ENCODE peak calls at places on chromosomes 11 and 22, in eight cellular contexts. G is IMR-90, L is transverse colon, K is ovary, U is gastrocnemius medialis, H is breast epithelium, X is body of pancreas, D is Peyer's patch. N is an unnamed sample.

GRCh38 chr22:38799265-38800002 is 5.5 kb upstream of the DNAL4 start:
- DNase-seq in X (no peak), U (no peak), L (no peak), H (no peak), G (peak; percentile 37), K (no peak), D (no peak), N (no peak)

GRCh38 chr11:2792376-2793250 is 92.8 kb upstream of the KCNQ1OT1 start:
- DNase-seq in U (peak; percentile 8), D (no peak), L (peak; percentile 7), K (peak; percentile 31), H (peak; percentile 47), X (peak; percentile 9), G (no peak), N (peak; percentile 7)

GRCh38 chr22:35064664-35065063 is 1.3 kb upstream of the ISX start:
- DNase-seq in D (no peak), K (no peak), H (no peak), X (no peak), L (peak; percentile 22), G (no peak), U (no peak), N (no peak)

GRCh38 chr11:73866586-73866996 is 10.1 kb downstream of the COA4 start:
- DNase-seq in D (no peak), L (peak; percentile 21), G (peak; percentile 93), U (peak; percentile 37), X (no peak), H (no peak), K (no peak), N (peak; percentile 79)

GRCh38 chr11:77253690-77254089 is 47.8 kb downstream of the GDPD4 start:
- DNase-seq in U (no peak), H (no peak), K (no peak), X (no peak), L (no peak), D (no peak), G (no peak), N (no peak)

GRCh38 chr11:10807629-10808552 is 835 bp downstream of the EIF4G2 start:
- DNase-seq in G (peak; percentile 37), L (peak; percentile 61), D (peak; percentile 51), K (peak; percentile 72), U (peak; percentile 56), H (peak; percentile 69), X (peak; percentile 52), N (peak; percentile 69)

GRCh38 chr11:67118059-67118766 is 850 bp upstream of the KDM2A start:
- DNase-seq in U (peak; percentile 38), K (no peak), X (peak; percentile 44), G (no peak), H (peak; percentile 52), L (peak; percentile 50), D (peak; percentile 45), N (peak; percentile 26)

GRCh38 chr11:2523821-2524391 is 79.1 kb downstream of the KCNQ1 start:
- DNase-seq in G (no peak), L (peak; percentile 3), U (no peak), D (peak; percentile 9), X (peak; percentile 9), K (peak; percentile 4), H (no peak), N (peak; percentile 21)

GRCh38 chr11:113114452-113115027 is 153.3 kb downstream of the NCAM1 start:
- DNase-seq in K (peak; percentile 49), L (peak; percentile 27), G (peak; percentile 8), H (peak; percentile 66), D (no peak), U (peak; percentile 48), X (peak; percentile 32), N (peak; percentile 87)

GRCh38 chr22:27406389-27406861 is 395.1 kb downstream of the MN1 start:
- DNase-seq in L (no peak), K (no peak), G (peak; percentile 22), U (no peak), D (no peak), X (no peak), H (no peak), N (no peak)

GRCh38 chr11:110409174-110409573 is 20.6 kb upstream of the FDX1 start:
- DNase-seq in X (no peak), K (no peak), U (no peak), L (no peak), G (peak; percentile 37), D (no peak), H (no peak), N (peak; percentile 54)

GRCh38 chr11:107848345-107848744 is 10.2 kb downstream of the SLC35F2 start:
- DNase-seq in G (no peak), D (no peak), X (no peak), U (no peak), K (no peak), H (no peak), L (no peak), N (no peak)

GRCh38 chr11:126212089-126212660 is 593 bp downstream of the FAM118B start:
- DNase-seq in G (peak; percentile 24), X (no peak), H (no peak), L (no peak), K (no peak), D (no peak), U (no peak), N (no peak)

GRCh38 chr11:126211236-126212088 is at the start of the genes FAM118B and RPUSD4:
- DNase-seq in X (peak; percentile 99), H (peak; percentile 99), L (peak; percentile 99), K (peak; percentile 99), U (peak; percentile 98), D (peak; percentile 99), G (peak; percentile 96), N (peak; percentile 99)

GRCh38 chr11:126205359-126205758 is 6.1 kb downstream of the RPUSD4 start:
- DNase-seq in H (no peak), X (no peak), U (no peak), D (no peak), G (no peak), L (no peak), K (no peak), N (no peak)

GRCh38 chr11:126214446-126215240 is 3.1 kb downstream of the FAM118B start:
- DNase-seq in K (no peak), H (no peak), X (no peak), U (no peak), L (peak; percentile 59), D (no peak), G (no peak), N (no peak)

DNA sequence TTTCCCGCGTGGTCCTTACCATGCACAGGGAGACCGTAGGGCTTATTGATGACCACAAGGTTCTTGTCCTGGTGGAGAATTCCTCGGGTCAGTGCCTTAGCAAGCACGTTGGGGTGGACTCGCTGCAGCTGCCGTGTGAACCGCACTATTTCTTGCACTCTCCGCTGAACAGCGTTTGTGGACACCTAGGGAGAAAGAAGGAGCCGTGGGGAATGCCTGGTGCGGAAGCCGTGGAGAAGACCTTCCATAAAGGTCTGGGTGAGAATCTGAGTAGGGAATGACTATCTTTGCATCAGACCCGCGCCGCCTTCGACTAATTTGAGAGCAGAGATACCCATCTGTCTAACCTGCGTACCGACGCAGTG is 597 bp downstream of the RPUSD4 start:
- DNase-seq in H (no peak), X (no peak), D (no peak), K (no peak), G (no peak), U (no peak), L (no peak), N (no peak)
- H3K4me1 ChIP-seq in H (no peaks in the 10 kb centered on the region), X (peaks cover 32% of the 10 kb centered on the region), D (peaks cover 9% of the 10 kb centered on the region), K (peaks cover 3% of the 10 kb centered on the region), G (no peaks in the 10 kb centered on the region), U (peaks cover 55% of the 10 kb centered on the region), L (peaks cover 39% of the 10 kb centered on the region), N (peaks cover 4% of the 10 kb centered on the region)

GRCh38 chr22:25382762-25383161 is 163.3 kb downstream of the CRYBB2 start:
- DNase-seq in K (no peak), U (no peak), L (no peak), G (no peak), X (no peak), H (no peak), D (no peak), N (no peak)

GRCh38 chr22:25383278-25383820 is 163.9 kb downstream of the CRYBB2 start:
- DNase-seq in L (no peak), G (no peak), H (no peak), K (no peak), X (no peak), D (no peak), U (no peak), N (no peak)

GRCh38 chr22:25386538-25386884 is 167.1 kb downstream of the CRYBB2 start:
- DNase-seq in U (no peak), L (no peak), G (no peak), H (no peak), K (no peak), X (no peak), D (no peak), N (no peak)

GRCh38 chr22:25380141-25380747 is 160.8 kb downstream of the CRYBB2 start:
- DNase-seq in H (no peak), L (peak; percentile 56), G (no peak), U (no peak), D (no peak), X (no peak), K (no peak), N (no peak)

DNA sequence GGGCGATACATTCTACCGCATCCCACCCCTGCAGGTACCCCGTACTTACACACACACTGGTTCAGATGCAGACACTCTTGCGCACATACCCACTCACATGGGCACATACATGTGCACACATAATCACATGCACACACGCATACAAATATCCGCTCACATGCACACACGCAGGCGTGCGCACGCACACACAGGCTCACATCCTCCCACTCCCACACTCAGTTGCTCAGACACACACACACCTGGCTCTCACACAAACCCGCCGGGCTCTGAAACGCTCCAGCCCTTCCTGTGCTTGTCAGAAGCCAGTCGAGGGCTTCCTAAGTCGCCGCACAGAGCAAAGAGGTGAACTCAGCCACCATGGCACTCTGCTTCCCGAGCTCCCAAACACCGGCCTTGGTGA is 164.5 kb downstream of the CRYBB2 start:
- DNase-seq in K (no peak), X (no peak), L (no peak), G (no peak), D (no peak), U (no peak), H (no peak), N (no peak)
- H3K27ac ChIP-seq in K (no peak overlapping the region), X (no peak overlapping the region), L (no peak overlapping the region), G (no peak overlapping the region), D (no peak overlapping the region), U (no peak overlapping the region), H (no peak overlapping the region), N (no peak overlapping the region)

GRCh38 chr22:24155597-24156145 is 25.6 kb upstream of the SUSD2 start:
- DNase-seq in H (peak; percentile 80), U (peak; percentile 77), X (peak; percentile 74), G (peak; percentile 65), K (peak; percentile 86), D (peak; percentile 76), L (peak; percentile 77), N (peak; percentile 82)
- TF ChIP-seq POLR2A in H (no peak), U (no peak), X (no peak), G (no peak), K (no peak), D (no peak), L (peak; percentile 13), N (no peak)

DNA sequence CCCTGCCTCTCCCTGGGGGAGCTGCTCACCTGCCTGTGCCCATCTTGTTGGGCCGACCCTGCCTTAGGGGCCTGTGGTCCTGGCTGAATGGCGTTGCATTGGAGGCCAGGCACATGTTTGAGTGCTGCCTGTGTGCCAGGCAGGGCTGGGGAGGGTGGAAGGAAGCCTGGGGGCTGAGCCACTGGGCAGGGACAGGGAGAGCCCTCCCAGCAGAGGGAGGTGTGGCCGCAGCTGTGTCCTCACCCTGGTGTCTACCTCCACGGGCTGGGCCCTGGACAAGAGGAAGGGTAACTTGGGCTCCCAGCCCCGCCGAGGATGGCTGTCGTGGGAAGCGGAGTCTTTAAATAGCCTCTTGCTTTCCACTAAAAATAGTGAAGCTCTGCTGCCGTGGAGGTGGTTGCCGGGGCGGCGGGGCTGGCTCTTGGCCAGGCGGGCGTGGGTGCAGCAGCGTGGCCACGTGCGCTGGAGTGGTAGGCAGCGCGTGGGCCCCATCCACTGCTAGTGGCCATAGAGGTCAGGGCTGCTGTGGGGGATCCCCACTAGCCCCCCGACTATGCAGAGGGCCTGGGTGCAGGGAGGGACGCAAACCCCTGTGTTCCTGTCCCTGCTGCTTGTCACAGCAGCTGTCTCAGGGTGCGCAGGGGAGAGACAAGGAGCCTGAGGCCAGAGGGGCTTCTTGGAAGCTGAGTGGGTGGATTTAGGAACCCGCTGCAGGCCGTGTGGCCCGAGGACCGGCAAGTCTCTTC is 6.2 kb downstream of the ZDHHC8 start:
- DNase-seq in G (no peak), L (no peak), U (no peak), D (no peak), X (no peak), K (no peak), H (no peak), N (no peak)
- H3K4me1 ChIP-seq in G (peaks cover 24% of the 10 kb centered on the region), L (peaks cover 39% of the 10 kb centered on the region), U (peaks cover 57% of the 10 kb centered on the region), D (peaks cover 17% of the 10 kb centered on the region), X (peaks cover 43% of the 10 kb centered on the region), K (peaks cover 12% of the 10 kb centered on the region), H (peaks cover 16% of the 10 kb centered on the region), N (peaks cover 11% of the 10 kb centered on the region)

N was measured in adrenal gland.